ENCODE peak calls at places on chromosomes 6 and 20, in six cellular contexts. One of them, this sample, is unnamed.
A peak's percentile ranks its signal among the peaks of the same experiment; 100 is the strongest.

GRCh38 chr20:22404609-22405170 is 179.7 kb downstream of the FOXA2 start:
- DNase-seq in iris pigment epithelial cell: no peak
- DNase-seq in left cardiac atrium: no peak
- DNase-seq in stimulated activated CD4-positive, alpha-beta T cell treated with anti-CD3 and anti-CD28 coated beads, TNF-alpha, amount 100 ng/mL, for 48 hours: no peak
- DNase-seq in HFFc6: no peak
- DNase-seq in caudate nucleus: no peak
- DNase-seq in this sample: no peak

GRCh38 chr6:112296122-112296521 is 41.8 kb upstream of the LAMA4 start:
- DNase-seq in stimulated activated CD4-positive, alpha-beta T cell treated with anti-CD3 and anti-CD28 coated beads, TNF-alpha, amount 100 ng/mL, for 48 hours: no peak
- DNase-seq in caudate nucleus: no peak
- DNase-seq in iris pigment epithelial cell: peak; percentile 70
- DNase-seq in left cardiac atrium: no peak
- DNase-seq in HFFc6: peak; percentile 85
- DNase-seq in this sample: peak; percentile 40

GRCh38 chr6:18388252-18388651 is 1.1 kb downstream of the RNF144B start:
- DNase-seq in caudate nucleus: no peak
- DNase-seq in HFFc6: no peak
- DNase-seq in stimulated activated CD4-positive, alpha-beta T cell treated with anti-CD3 and anti-CD28 coated beads, TNF-alpha, amount 100 ng/mL, for 48 hours: no peak
- DNase-seq in left cardiac atrium: no peak
- DNase-seq in iris pigment epithelial cell: no peak
- DNase-seq in this sample: no peak

GRCh38 chr6:8180327-8181161 is 78.2 kb upstream of the EEF1E1 start:
- DNase-seq in caudate nucleus: no peak
- DNase-seq in left cardiac atrium: no peak
- DNase-seq in HFFc6: peak; percentile 84
- DNase-seq in iris pigment epithelial cell: peak; percentile 87
- DNase-seq in stimulated activated CD4-positive, alpha-beta T cell treated with anti-CD3 and anti-CD28 coated beads, TNF-alpha, amount 100 ng/mL, for 48 hours: no peak
- DNase-seq in this sample: peak; percentile 59

GRCh38 chr20:35117148-35117547 is 24.5 kb upstream of the TRPC4AP start:
- DNase-seq in iris pigment epithelial cell: peak; percentile 58
- DNase-seq in stimulated activated CD4-positive, alpha-beta T cell treated with anti-CD3 and anti-CD28 coated beads, TNF-alpha, amount 100 ng/mL, for 48 hours: no peak
- DNase-seq in HFFc6: peak; percentile 15
- DNase-seq in left cardiac atrium: no peak
- DNase-seq in caudate nucleus: no peak
- DNase-seq in this sample: no peak

GRCh38 chr6:22980446-22980845 is 411.1 kb downstream of the HDGFL1 start:
- DNase-seq in iris pigment epithelial cell: peak; percentile 28
- DNase-seq in HFFc6: no peak
- DNase-seq in left cardiac atrium: no peak
- DNase-seq in stimulated activated CD4-positive, alpha-beta T cell treated with anti-CD3 and anti-CD28 coated beads, TNF-alpha, amount 100 ng/mL, for 48 hours: no peak
- DNase-seq in caudate nucleus: no peak
- DNase-seq in this sample: peak; percentile 12

GRCh38 chr20:7879883-7880282 is 60.4 kb downstream of the HAO1 start:
- DNase-seq in caudate nucleus: no peak
- DNase-seq in HFFc6: peak; percentile 9
- DNase-seq in stimulated activated CD4-positive, alpha-beta T cell treated with anti-CD3 and anti-CD28 coated beads, TNF-alpha, amount 100 ng/mL, for 48 hours: no peak
- DNase-seq in left cardiac atrium: no peak
- DNase-seq in iris pigment epithelial cell: peak; percentile 83
- DNase-seq in this sample: no peak

GRCh38 chr6:142331075-142331551 is 29.3 kb downstream of the ADGRG6 start:
- DNase-seq in iris pigment epithelial cell: peak; percentile 27
- DNase-seq in stimulated activated CD4-positive, alpha-beta T cell treated with anti-CD3 and anti-CD28 coated beads, TNF-alpha, amount 100 ng/mL, for 48 hours: no peak
- DNase-seq in caudate nucleus: no peak
- DNase-seq in HFFc6: no peak
- DNase-seq in left cardiac atrium: no peak
- DNase-seq in this sample: no peak

GRCh38 chr20:51129201-51129671 is 106.3 kb upstream of the KCNG1 start:
- DNase-seq in left cardiac atrium: no peak
- DNase-seq in stimulated activated CD4-positive, alpha-beta T cell treated with anti-CD3 and anti-CD28 coated beads, TNF-alpha, amount 100 ng/mL, for 48 hours: no peak
- DNase-seq in caudate nucleus: no peak
- DNase-seq in iris pigment epithelial cell: no peak
- DNase-seq in HFFc6: no peak
- DNase-seq in this sample: no peak

GRCh38 chr20:47790032-47790965 is 5.0 kb upstream of the SULF2 start:
- DNase-seq in stimulated activated CD4-positive, alpha-beta T cell treated with anti-CD3 and anti-CD28 coated beads, TNF-alpha, amount 100 ng/mL, for 48 hours: no peak
- DNase-seq in left cardiac atrium: no peak
- DNase-seq in HFFc6: no peak
- DNase-seq in caudate nucleus: no peak
- DNase-seq in iris pigment epithelial cell: peak; percentile 85
- DNase-seq in this sample: no peak

GRCh38 chr6:32081168-32081624 is 27.9 kb downstream of the TNXB start:
- DNase-seq in stimulated activated CD4-positive, alpha-beta T cell treated with anti-CD3 and anti-CD28 coated beads, TNF-alpha, amount 100 ng/mL, for 48 hours: no peak
- DNase-seq in left cardiac atrium: peak; percentile 83
- DNase-seq in HFFc6: peak; percentile 81
- DNase-seq in caudate nucleus: no peak
- DNase-seq in iris pigment epithelial cell: peak; percentile 90
- DNase-seq in this sample: peak; percentile 75

GRCh38 chr20:35279533-35280174 is 1.7 kb upstream of the MMP24OS start:
- DNase-seq in iris pigment epithelial cell: no peak
- DNase-seq in HFFc6: no peak
- DNase-seq in left cardiac atrium: no peak
- DNase-seq in caudate nucleus: no peak
- DNase-seq in stimulated activated CD4-positive, alpha-beta T cell treated with anti-CD3 and anti-CD28 coated beads, TNF-alpha, amount 100 ng/mL, for 48 hours: no peak
- DNase-seq in this sample: no peak

GRCh38 chr20:18637296-18637695 is 49.4 kb downstream of the DTD1 start:
- DNase-seq in HFFc6: no peak
- DNase-seq in left cardiac atrium: no peak
- DNase-seq in iris pigment epithelial cell: no peak
- DNase-seq in stimulated activated CD4-positive, alpha-beta T cell treated with anti-CD3 and anti-CD28 coated beads, TNF-alpha, amount 100 ng/mL, for 48 hours: no peak
- DNase-seq in caudate nucleus: no peak
- DNase-seq in this sample: no peak

GRCh38 chr6:67680297-67680932 is 954.7 kb upstream of the ADGRB3 start:
- DNase-seq in iris pigment epithelial cell: peak; percentile 75
- DNase-seq in stimulated activated CD4-positive, alpha-beta T cell treated with anti-CD3 and anti-CD28 coated beads, TNF-alpha, amount 100 ng/mL, for 48 hours: no peak
- DNase-seq in left cardiac atrium: no peak
- DNase-seq in HFFc6: no peak
- DNase-seq in caudate nucleus: no peak
- DNase-seq in this sample: peak; percentile 43

GRCh38 chr20:16263582-16263981 is 309.7 kb downstream of the KIF16B start:
- DNase-seq in stimulated activated CD4-positive, alpha-beta T cell treated with anti-CD3 and anti-CD28 coated beads, TNF-alpha, amount 100 ng/mL, for 48 hours: no peak
- DNase-seq in iris pigment epithelial cell: no peak
- DNase-seq in HFFc6: no peak
- DNase-seq in caudate nucleus: peak; percentile 71
- DNase-seq in left cardiac atrium: no peak
- DNase-seq in this sample: no peak

GRCh38 chr6:303263-303662 is 11.0 kb downstream of the DUSP22 start:
- DNase-seq in stimulated activated CD4-positive, alpha-beta T cell treated with anti-CD3 and anti-CD28 coated beads, TNF-alpha, amount 100 ng/mL, for 48 hours: no peak
- DNase-seq in caudate nucleus: no peak
- DNase-seq in HFFc6: no peak
- DNase-seq in iris pigment epithelial cell: no peak
- DNase-seq in left cardiac atrium: no peak
- DNase-seq in this sample: no peak

GRCh38 chr6:163926642-163927041 is 512.1 kb downstream of the QKI start:
- DNase-seq in iris pigment epithelial cell: no peak
- DNase-seq in caudate nucleus: peak; percentile 17
- DNase-seq in left cardiac atrium: peak; percentile 46
- DNase-seq in stimulated activated CD4-positive, alpha-beta T cell treated with anti-CD3 and anti-CD28 coated beads, TNF-alpha, amount 100 ng/mL, for 48 hours: no peak
- DNase-seq in HFFc6: no peak
- DNase-seq in this sample: no peak

GRCh38 chr20:19583532-19584175 is 174.4 kb upstream of the RIN2 start:
- DNase-seq in left cardiac atrium: peak; percentile 43
- DNase-seq in HFFc6: peak; percentile 7
- DNase-seq in stimulated activated CD4-positive, alpha-beta T cell treated with anti-CD3 and anti-CD28 coated beads, TNF-alpha, amount 100 ng/mL, for 48 hours: peak; percentile 30
- DNase-seq in caudate nucleus: no peak
- DNase-seq in iris pigment epithelial cell: peak; percentile 49
- DNase-seq in this sample: peak; percentile 53

GRCh38 chr20:20731945-20732296 is 19.5 kb upstream of the RALGAPA2 start:
- DNase-seq in left cardiac atrium: no peak
- DNase-seq in HFFc6: no peak
- DNase-seq in caudate nucleus: no peak
- DNase-seq in iris pigment epithelial cell: peak; percentile 33
- DNase-seq in stimulated activated CD4-positive, alpha-beta T cell treated with anti-CD3 and anti-CD28 coated beads, TNF-alpha, amount 100 ng/mL, for 48 hours: no peak
- DNase-seq in this sample: no peak

GRCh38 chr6:158039178-158039557 is 57.5 kb downstream of the SYNJ2 start:
- DNase-seq in left cardiac atrium: no peak
- DNase-seq in caudate nucleus: no peak
- DNase-seq in HFFc6: no peak
- DNase-seq in iris pigment epithelial cell: peak; percentile 81
- DNase-seq in stimulated activated CD4-positive, alpha-beta T cell treated with anti-CD3 and anti-CD28 coated beads, TNF-alpha, amount 100 ng/mL, for 48 hours: no peak
- DNase-seq in this sample: no peak

GRCh38 chr6:114906096-114906495 is 563.3 kb upstream of the HS3ST5 start:
- DNase-seq in stimulated activated CD4-positive, alpha-beta T cell treated with anti-CD3 and anti-CD28 coated beads, TNF-alpha, amount 100 ng/mL, for 48 hours: no peak
- DNase-seq in HFFc6: no peak
- DNase-seq in left cardiac atrium: no peak
- DNase-seq in iris pigment epithelial cell: no peak
- DNase-seq in caudate nucleus: no peak
- DNase-seq in this sample: no peak

GRCh38 chr6:169291639-169292339 is 38.1 kb upstream of the THBS2 start:
- DNase-seq in left cardiac atrium: no peak
- DNase-seq in iris pigment epithelial cell: no peak
- DNase-seq in HFFc6: no peak
- DNase-seq in stimulated activated CD4-positive, alpha-beta T cell treated with anti-CD3 and anti-CD28 coated beads, TNF-alpha, amount 100 ng/mL, for 48 hours: no peak
- DNase-seq in caudate nucleus: no peak
- DNase-seq in this sample: no peak

This sample was measured in HS-27A.